ENCODE peak calls at places on chromosomes 4 and X, in six cellular contexts. X is CD8-positive, alpha-beta T cell; H is foreskin keratinocyte; V is OCI-LY7; I is IMR-90; P is fibroblast of pulmonary artery. U is an unnamed sample.

GRCh38 chr4:6204098-6204497 is 3.7 kb upstream of the JAKMIP1 start:
- DNase-seq in I (no peak), H (no peak), P (no peak), X (no peak), V (no peak), U (no peak)

GRCh38 chr4:14646831-14647230 is 355.4 kb upstream of the CPEB2 start:
- DNase-seq in P (no peak), I (no peak), H (no peak), V (no peak), X (no peak), U (no peak)

GRCh38 chrX:115400960-115401359 is 111.4 kb downstream of the LUZP4 start:
- DNase-seq in I (no peak), V (no peak), H (no peak), X (no peak), P (no peak), U (no peak)

GRCh38 chr4:87117051-87117729 is 103.2 kb downstream of the KLHL8 start:
- DNase-seq in I (no peak), V (no peak), H (no peak), X (no peak), P (no peak), U (no peak)

GRCh38 chr4:11821774-11822430 is 393.2 kb upstream of the HS3ST1 start:
- DNase-seq in V (no peak), P (no peak), I (no peak), H (no peak), X (no peak), U (no peak)

GRCh38 chr4:46124773-46125172 is 919 bp upstream of the GABRG1 start:
- DNase-seq in V (no peak), P (no peak), I (no peak), H (no peak), X (no peak), U (no peak)

GRCh38 chr4:111883557-111883999 is 261.7 kb upstream of the FAM241A start:
- DNase-seq in P (no peak), I (no peak), V (no peak), H (no peak), X (no peak), U (no peak)

GRCh38 chr4:22356996-22357596 is 158.8 kb downstream of the ADGRA3 start:
- DNase-seq in P (peak), X (no peak), V (no peak), H (no peak), I (peak), U (no peak)

GRCh38 chr4:182643801-182644311 is 273.3 kb downstream of the DCTD start:
- DNase-seq in H (peak), I (peak), V (no peak), P (peak), X (no peak), U (no peak)

GRCh38 chrX:39733745-39734144 is 364.0 kb downstream of the BCOR start:
- DNase-seq in I (no peak), H (no peak), P (no peak), X (no peak), V (no peak), U (no peak)

GRCh38 chr4:83894831-83895230 is 358.9 kb downstream of the GPAT3 start:
- DNase-seq in X (no peak), I (no peak), H (no peak), P (no peak), V (no peak), U (no peak)

DNA sequence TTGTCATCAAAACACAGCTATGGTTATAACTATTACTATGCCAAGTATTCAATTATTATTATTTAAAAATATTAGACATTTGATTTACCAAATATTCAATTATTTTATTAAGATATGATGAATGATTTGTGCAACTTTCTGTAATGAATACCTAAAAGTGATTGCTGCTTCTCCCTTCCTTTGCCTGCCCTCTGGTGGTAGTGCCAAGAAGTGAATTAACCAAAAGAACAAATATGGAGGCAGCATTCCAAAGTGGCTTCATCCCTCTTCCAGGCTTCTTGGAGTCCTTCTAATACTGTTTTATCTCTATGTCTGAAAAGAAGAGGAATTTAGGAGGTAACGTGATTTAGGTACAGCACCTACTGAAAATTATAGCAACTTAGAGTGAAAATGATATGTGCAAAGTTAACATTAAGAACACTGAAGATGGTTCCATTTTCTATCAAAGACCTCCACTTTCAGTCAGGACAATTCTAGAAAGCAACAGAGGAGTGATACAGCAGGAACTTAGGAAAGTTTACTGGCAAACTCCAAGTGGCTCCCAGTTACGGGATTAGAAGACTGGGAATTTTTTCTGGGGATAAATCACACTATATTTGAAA is 43.0 kb downstream of the ENPEP start:
- DNase-seq in H (no peak), X (peak), P (peak), V (peak), I (peak), U (no peak)
- TF ChIP-seq CTCF in H (peak), X (peak), P (peak), V (peak), I (peak), U (peak)

GRCh38 chrX:19739683-19740082 is 147.7 kb downstream of the SH3KBP1 start:
- DNase-seq in P (peak), I (peak), V (peak), H (peak), X (peak), U (peak)
- TF ChIP-seq CTCF in P (peak), I (peak), V (peak), H (peak), X (peak), U (peak)

DNA sequence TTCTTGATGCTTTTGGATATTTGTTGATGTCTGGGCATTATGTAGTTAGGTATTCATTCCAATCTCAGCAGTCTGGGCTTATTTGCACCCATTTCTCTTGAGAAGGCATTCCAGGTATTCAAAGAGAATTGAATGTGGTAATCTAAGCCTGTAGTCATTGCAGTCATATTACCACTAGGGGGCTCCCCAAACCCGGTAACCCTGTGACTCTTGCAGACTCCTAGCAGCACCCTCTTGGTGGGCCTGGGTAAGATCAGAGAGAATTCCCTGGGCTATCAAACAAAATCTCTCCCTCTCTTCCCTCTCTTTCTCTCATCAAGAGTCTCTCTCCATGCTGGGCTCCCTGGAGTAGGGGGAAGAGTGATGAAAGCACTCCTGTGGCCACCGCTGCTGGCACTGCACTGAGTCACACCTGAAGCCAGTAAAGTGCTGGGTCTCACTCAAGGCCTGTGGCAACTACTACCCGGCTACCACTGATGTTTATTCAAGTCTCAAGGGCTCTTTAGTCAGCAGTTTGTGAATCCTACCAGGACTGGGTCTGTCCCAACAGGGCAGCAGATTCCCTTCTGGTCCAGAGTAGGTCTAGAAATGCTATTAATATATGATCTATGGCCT is 187.7 kb upstream of the NUDT10 start:
- DNase-seq in H (no peak), P (peak), X (peak), V (peak), I (peak), U (no peak)
- TF ChIP-seq CTCF in H (peak), P (peak), X (peak), V (peak), I (peak), U (peak)

GRCh38 chr4:74900862-74901261 is 32.1 kb upstream of the PARM1 start:
- DNase-seq in P (no peak), H (no peak), V (no peak), I (no peak), X (no peak), U (no peak)

GRCh38 chr4:74906771-74907170 is 26.1 kb upstream of the PARM1 start:
- DNase-seq in P (no peak), I (no peak), H (no peak), V (no peak), X (no peak), U (no peak)

GRCh38 chr4:74904509-74904908 is 28.4 kb upstream of the PARM1 start:
- DNase-seq in I (no peak), H (no peak), V (no peak), X (no peak), P (no peak), U (no peak)
- TF ChIP-seq CTCF in I (no peak), H (no peak), V (no peak), X (no peak), P (no peak), U (no peak)

GRCh38 chr4:169189372-169189771 is 81.4 kb downstream of the SH3RF1 start:
- DNase-seq in I (no peak), H (no peak), P (no peak), X (no peak), V (no peak), U (no peak)

GRCh38 chr4:169184686-169185085 is 86.1 kb downstream of the SH3RF1 start:
- DNase-seq in I (no peak), X (no peak), V (no peak), P (no peak), H (peak), U (no peak)

GRCh38 chr4:169184236-169184635 is 86.5 kb downstream of the SH3RF1 start:
- DNase-seq in H (no peak), P (no peak), V (no peak), X (no peak), I (peak), U (peak)

GRCh38 chr4:169185133-169185956 is 85.4 kb downstream of the SH3RF1 start:
- DNase-seq in H (no peak), X (no peak), I (no peak), P (no peak), V (no peak), U (no peak)

DNA sequence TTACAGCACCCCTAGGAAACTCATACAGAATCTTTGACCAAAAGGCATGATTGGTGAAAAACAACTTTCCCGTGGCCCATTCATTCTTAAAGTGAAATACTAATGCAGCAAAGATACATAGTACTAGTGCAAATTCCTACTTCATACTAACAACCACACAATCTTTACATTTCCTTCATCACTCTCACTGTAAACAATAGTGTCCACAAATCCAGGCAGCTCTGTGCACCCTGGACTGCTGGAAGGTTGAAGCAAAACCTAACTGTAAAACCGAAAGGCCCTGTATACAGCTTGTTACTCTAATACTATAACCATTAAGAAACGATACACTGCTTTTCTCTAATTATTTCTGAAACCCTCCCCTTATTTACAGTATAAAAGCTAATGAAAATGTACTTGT is 82.6 kb downstream of the SH3RF1 start:
- DNase-seq in X (no peak), V (no peak), H (no peak), P (no peak), I (no peak), U (no peak)
- TF ChIP-seq CTCF in X (no peak), V (no peak), H (no peak), P (no peak), I (no peak), U (no peak)

GRCh38 chr4:20313237-20314030 is 61.7 kb downstream of the SLIT2 start:
- DNase-seq in P (peak), I (no peak), V (peak), H (no peak), X (no peak), U (no peak)
- TF ChIP-seq CTCF in P (peak), I (no peak), V (peak), H (peak), X (no peak), U (no peak)

GRCh38 chrX:126137899-126138298 is 28.2 kb downstream of the DCAF12L2 start:
- DNase-seq in V (peak), X (no peak), P (no peak), H (no peak), I (no peak), U (no peak)
- TF ChIP-seq CTCF in V (peak), X (no peak), P (no peak), H (no peak), I (no peak), U (no peak)